ENCODE peak calls at places on chromosomes 11 and 22, in ten cellular contexts. Q is upper lobe of right lung; U is Peyer's patch; Z is GM23338; R is DND-41; L is CD8-positive, alpha-beta T cell; M is IMR-90; C is right atrium auricular region; K is osteoblast; S is neural progenitor cell. E is an unnamed sample. For H3K4me1, the result is how much of the 10 kb centered on the place peaks cover.

GRCh38 chr11:130999992-131000770 is 83.9 kb upstream of the SNX19 start:
- DNase-seq in M (peak), U (no peak), S (no peak), L (no peak), Z (no peak), R (no peak), K (peak), Q (no peak), C (no peak), E (no peak)

GRCh38 chr11:93963072-93963471 is 58.1 kb upstream of the HEPHL1 start:
- DNase-seq in Q (no peak), Z (no peak), U (no peak), M (no peak), C (no peak), R (no peak), K (peak), S (no peak), L (no peak), E (no peak)

GRCh38 chr22:42296381-42296853 is 26.0 kb upstream of the TCF20 start:
- DNase-seq in K (no peak), Q (no peak), L (no peak), U (no peak), S (no peak), Z (peak), R (no peak), C (no peak), M (no peak), E (no peak)

GRCh38 chr11:11313426-11313825 is 39.6 kb downstream of the CSNK2A3 start:
- DNase-seq in L (no peak), M (peak), U (no peak), K (no peak), S (no peak), Z (no peak), Q (peak), R (no peak), C (peak), E (no peak)

GRCh38 chr11:126132319-126132718 is 69.7 kb upstream of the CDON start:
- DNase-seq in Z (no peak), L (no peak), M (no peak), R (no peak), Q (peak), U (no peak), S (no peak), C (no peak), K (no peak), E (no peak)

GRCh38 chr22:36873614-36874308 is 13.0 kb downstream of the NCF4 start:
- DNase-seq in M (peak), U (no peak), L (no peak), S (peak), Q (peak), K (peak), R (no peak), Z (peak), C (no peak), E (no peak)

GRCh38 chr22:19912236-19912999 is 29.2 kb upstream of the COMT start:
- DNase-seq in S (peak), U (no peak), L (no peak), R (no peak), M (no peak), Q (no peak), C (no peak), K (peak), Z (peak), E (no peak)

GRCh38 chr11:133907841-133908241 is 48.9 kb downstream of the IGSF9B start:
- DNase-seq in L (no peak), R (no peak), S (no peak), M (no peak), U (no peak), C (no peak), K (no peak), Q (peak), Z (no peak), E (no peak)

GRCh38 chr11:122517403-122518379 is 137.8 kb upstream of the UBASH3B start:
- DNase-seq in K (no peak), Z (no peak), M (no peak), R (no peak), L (no peak), Q (no peak), U (no peak), C (no peak), S (no peak), E (no peak)

GRCh38 chr11:122207921-122208764 is 92.1 kb upstream of the BLID start:
- DNase-seq in U (no peak), C (no peak), R (no peak), K (no peak), S (no peak), L (no peak), M (peak), Q (no peak), Z (no peak), E (no peak)

GRCh38 chr11:32893947-32894827 is 1.6 kb downstream of the QSER1 start:
- DNase-seq in U (no peak), K (peak), L (no peak), S (peak), Z (peak), R (peak), C (peak), Q (no peak), M (peak), E (no peak)

GRCh38 chr22:19631899-19632670 is 82.2 kb upstream of the SEPTIN5 start:
- DNase-seq in Z (peak), Q (no peak), U (no peak), M (peak), S (peak), R (peak), L (no peak), C (no peak), K (peak), E (no peak)

GRCh38 chr11:61480936-61481335 is 27.6 kb upstream of the LRRC10B start:
- DNase-seq in M (no peak), L (no peak), C (no peak), K (peak), R (peak), Z (peak), Q (no peak), U (no peak), S (peak), E (no peak)

GRCh38 chr11:35798423-35798822 is 135.8 kb downstream of the TRIM44 start:
- DNase-seq in U (no peak), Q (no peak), K (no peak), R (no peak), M (peak), Z (no peak), S (no peak), C (no peak), L (no peak), E (no peak)

GRCh38 chr11:68741536-68741935 is 9.8 kb downstream of the TESMIN start:
- DNase-seq in M (peak), R (no peak), C (no peak), S (no peak), Z (no peak), Q (no peak), K (no peak), U (no peak), L (no peak), E (no peak)

DNA sequence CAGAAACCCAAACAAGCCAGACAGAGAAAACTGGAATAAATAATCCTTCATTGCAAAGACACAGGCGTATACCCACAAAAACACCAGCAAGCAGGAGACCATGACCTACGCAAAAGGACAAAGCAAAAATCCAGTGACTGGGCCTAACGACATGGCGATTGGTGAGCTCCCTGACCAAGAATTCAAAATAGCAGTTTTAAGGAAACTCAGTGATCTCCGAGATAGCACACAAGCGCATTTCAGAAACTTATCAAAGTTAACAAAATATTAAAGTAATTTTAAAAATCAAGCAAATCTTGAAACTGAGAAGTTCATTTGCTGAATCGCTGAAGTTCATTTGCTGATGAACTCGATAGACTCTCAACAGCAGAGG is 27.6 kb downstream of the DBX1 start:
- DNase-seq in L (no peak), Q (no peak), S (no peak), C (no peak), K (no peak), M (no peak), R (no peak), Z (no peak), U (no peak), E (no peak)
- TF ChIP-seq CTCF in L (no peak), Q (no peak), S (peak), C (no peak), K (no peak), M (no peak), R (no peak), Z (no peak), U (no peak), E (peak)

GRCh38 chr11:65965986-65966762 is 4.6 kb downstream of the SART1 start:
- DNase-seq in M (no peak), C (no peak), R (no peak), U (no peak), Z (no peak), K (peak), Q (no peak), S (no peak), L (no peak), E (no peak)

GRCh38 chr11:65972116-65972515 is 10.6 kb downstream of the SART1 start:
- DNase-seq in C (no peak), S (no peak), K (no peak), L (no peak), Z (no peak), M (no peak), Q (no peak), U (no peak), R (no peak), E (no peak)

GRCh38 chr11:65968600-65969482 is 7.3 kb downstream of the SART1 start:
- DNase-seq in M (no peak), C (no peak), Q (no peak), K (peak), Z (no peak), U (no peak), L (no peak), S (no peak), R (no peak), E (no peak)

GRCh38 chr11:65964906-65965305 is 3.4 kb downstream of the SART1 start:
- DNase-seq in M (no peak), Z (no peak), U (no peak), S (no peak), C (no peak), Q (no peak), L (no peak), K (peak), R (no peak), E (no peak)

DNA sequence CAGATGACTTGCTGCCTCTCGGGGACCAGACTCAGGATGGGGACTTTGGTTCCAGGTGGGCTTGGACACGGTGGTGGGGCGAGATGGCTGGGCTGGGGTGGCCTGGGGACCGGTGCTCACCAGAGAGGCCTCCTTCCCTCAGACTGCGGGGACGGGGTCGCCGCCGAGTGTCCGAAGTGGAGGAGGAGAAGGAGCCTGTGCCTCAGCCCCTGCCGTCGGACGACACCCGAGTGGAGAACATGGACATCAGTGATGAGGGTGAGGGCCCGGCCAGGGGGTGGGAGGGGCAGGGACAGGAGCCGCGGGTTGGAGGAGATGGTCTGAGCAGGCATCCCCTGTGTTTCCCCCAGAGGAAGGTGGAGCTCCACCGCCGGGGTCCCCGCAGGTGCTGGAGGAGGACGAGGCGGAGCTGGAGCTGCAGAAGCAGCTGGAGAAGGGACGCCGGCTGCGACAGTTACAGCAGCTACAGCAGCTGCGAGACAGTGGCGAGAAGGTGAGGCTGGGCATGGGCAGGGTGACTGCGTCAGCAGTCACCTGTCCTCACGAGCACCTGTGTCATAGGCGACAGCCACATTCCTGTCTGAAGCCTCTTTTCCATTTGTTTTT is 5.9 kb downstream of the SART1 start:
- DNase-seq in R (no peak), L (no peak), K (peak), M (no peak), S (no peak), Z (no peak), C (no peak), Q (no peak), U (no peak), E (peak)
- H3K4me1 ChIP-seq in R (under half), L (under half), K (under half), M (under half), S (under half), Z (under half), C (under half), Q (under half), U (under half), E (under half)

GRCh38 chr11:86431258-86431657 is 56.6 kb downstream of the CCDC81 start:
- DNase-seq in C (no peak), M (no peak), S (no peak), R (no peak), Q (no peak), K (no peak), Z (no peak), U (no peak), L (no peak), E (no peak)
- TF ChIP-seq CTCF in C (no peak), M (no peak), S (no peak), R (no peak), Q (no peak), K (no peak), Z (no peak), U (no peak), L (no peak), E (no peak)

GRCh38 chr11:102194983-102195382 is 84.7 kb downstream of the YAP1 start:
- DNase-seq in C (no peak), L (no peak), R (no peak), M (no peak), S (no peak), Z (no peak), K (no peak), U (no peak), Q (no peak), E (no peak)
- H3K4me1 ChIP-seq in C (under half), L (under half), R (under half), M (under half), S (half or more), Z (under half), K (under half), U (under half), Q (under half), E (under half)

GRCh38 chr22:44166877-44167276 is 13.8 kb upstream of the PARVG start:
- DNase-seq in C (no peak), K (no peak), R (no peak), Z (no peak), M (no peak), U (no peak), Q (no peak), L (no peak), S (no peak), E (no peak)
- TF ChIP-seq CTCF in C (no peak), K (no peak), R (no peak), Z (no peak), M (no peak), U (no peak), Q (no peak), L (no peak), S (no peak), E (no peak)

DNA sequence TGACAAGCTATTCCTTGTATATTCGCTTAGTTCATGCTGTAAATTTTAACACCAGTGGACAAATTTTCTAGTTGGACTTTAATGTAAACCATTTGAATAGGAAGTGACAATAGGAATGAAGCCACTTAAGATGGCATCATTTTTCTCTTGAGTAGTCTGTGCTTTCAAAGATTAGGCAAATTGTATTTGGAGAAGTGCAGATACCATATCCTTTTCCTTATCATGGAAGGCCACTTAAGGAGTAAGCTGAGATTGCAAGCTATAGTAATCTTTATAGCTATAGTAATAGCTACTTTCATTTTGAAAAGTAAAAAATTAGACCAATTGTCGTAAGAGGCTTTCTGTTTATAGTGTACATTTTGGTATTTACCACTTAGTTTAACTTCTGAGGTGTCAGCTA is 12.8 kb downstream of the CAPRIN1 start:
- DNase-seq in L (no peak), M (no peak), R (no peak), S (no peak), K (no peak), Z (no peak), Q (no peak), C (no peak), U (no peak), E (no peak)
- H3K4me1 ChIP-seq in L (half or more), M (under half), R (under half), S (under half), K (under half), Z (under half), Q (half or more), C (under half), U (under half), E (half or more)

GRCh38 chr22:44988671-44989070 is 21.1 kb downstream of the PHF21B start:
- DNase-seq in K (peak), S (no peak), C (no peak), U (no peak), Z (no peak), Q (no peak), R (no peak), L (no peak), M (no peak), E (no peak)
- TF ChIP-seq CTCF in K (peak), S (no peak), C (no peak), U (no peak), Z (no peak), Q (no peak), R (peak), L (no peak), M (no peak), E (no peak)